ENCODE peak calls at places on chromosome 5, in four cellular contexts. L, I, Y and M are unnamed samples.
A peak's percentile ranks its signal among the peaks of the same experiment; 100 is the strongest.

GRCh38 chr5:177376107-177376506 is 8.1 kb upstream of the SLC34A1 start:
- DNase-seq in L (no peak), I (peak; percentile 6), Y (no peak), M (no peak)

GRCh38 chr5:93886098-93886806 is 144.9 kb upstream of the POU5F2 start:
- DNase-seq in L (no peak), I (peak; percentile 33), Y (no peak), M (no peak)

GRCh38 chr5:138663009-138663408 is 87.8 kb upstream of the HSPA9 start:
- DNase-seq in L (no peak), I (no peak), Y (peak; percentile 37), M (no peak)

GRCh38 chr5:137737349-137738256 is 1.7 kb upstream of the KLHL3 start:
- DNase-seq in L (no peak), I (peak; percentile 54), Y (no peak), M (no peak)

GRCh38 chr5:89037090-89037489 is 154.1 kb upstream of the MEF2C start:
- DNase-seq in L (peak; percentile 13), I (peak; percentile 60), Y (peak; percentile 97), M (no peak)

GRCh38 chr5:125140855-125141254 is 394.4 kb upstream of the ZNF608 start:
- DNase-seq in L (peak; percentile 49), I (peak; percentile 81), Y (no peak), M (no peak)

GRCh38 chr5:177271113-177271512 is 32.4 kb downstream of the RAB24 start:
- DNase-seq in L (no peak), I (peak; percentile 15), Y (no peak), M (no peak)

GRCh38 chr5:111122398-111122797 is 30.2 kb downstream of the WDR36 start:
- DNase-seq in L (no peak), I (no peak), Y (no peak), M (no peak)

GRCh38 chr5:31630931-31631330 is 8.0 kb upstream of the PDZD2 start:
- DNase-seq in L (no peak), I (no peak), Y (no peak), M (no peak)

GRCh38 chr5:100902406-100903035 is 561 bp downstream of the ST8SIA4 start:
- DNase-seq in L (peak; percentile 16), I (no peak), Y (no peak), M (no peak)

GRCh38 chr5:77630246-77631165 is 8.0 kb downstream of the OTP start:
- DNase-seq in L (peak; percentile 83), I (no peak), Y (peak; percentile 27), M (no peak)
- TF ChIP-seq CTCF in L (no peak), I (no peak), Y (no peak), M (peak; percentile 23)

GRCh38 chr5:97046270-97046982 is 96.0 kb downstream of the LIX1 start:
- DNase-seq in L (peak; percentile 23), I (peak; percentile 45), Y (peak; percentile 13), M (no peak)
- TF ChIP-seq CTCF in L (no peak), I (peak; percentile 17), Y (no peak), M (no peak)

GRCh38 chr5:150215978-150216944 is 26.4 kb downstream of the SLC6A7 start:
- DNase-seq in L (no peak), I (no peak), Y (no peak), M (no peak)

GRCh38 chr5:150211156-150212030 is 21.5 kb downstream of the SLC6A7 start:
- DNase-seq in L (no peak), I (no peak), Y (no peak), M (no peak)

GRCh38 chr5:150217041-150217440 is 27.2 kb downstream of the SLC6A7 start:
- DNase-seq in L (no peak), I (no peak), Y (no peak), M (no peak)

GRCh38 chr5:150213530-150213929 is 23.7 kb downstream of the SLC6A7 start:
- DNase-seq in L (no peak), I (peak; percentile 56), Y (no peak), M (no peak)

DNA sequence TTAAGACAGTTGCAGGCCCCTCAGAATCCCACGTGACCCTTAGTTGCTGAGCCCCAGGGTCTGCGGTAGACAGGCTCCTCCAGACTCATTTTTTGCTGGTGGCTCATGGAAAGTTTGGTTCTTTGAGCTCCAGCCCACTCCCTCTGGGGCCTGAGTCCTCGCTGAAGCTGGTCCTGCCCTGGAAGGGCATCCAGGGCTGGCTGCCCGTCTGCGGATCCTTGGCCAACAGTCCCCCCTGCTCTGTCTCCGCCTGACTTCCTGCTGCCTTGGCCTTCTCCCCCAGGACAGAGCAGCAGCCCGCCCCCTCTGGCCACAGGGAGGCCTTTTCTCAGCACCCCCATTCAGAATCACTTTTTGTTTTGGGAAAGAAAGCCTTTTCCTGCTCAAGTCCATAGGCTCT is 24.4 kb downstream of the SLC6A7 start:
- DNase-seq in L (no peak), I (peak; percentile 52), Y (no peak), M (no peak)
- TF ChIP-seq CTCF in L (no peak), I (peak; percentile 31), Y (no peak), M (no peak)

DNA sequence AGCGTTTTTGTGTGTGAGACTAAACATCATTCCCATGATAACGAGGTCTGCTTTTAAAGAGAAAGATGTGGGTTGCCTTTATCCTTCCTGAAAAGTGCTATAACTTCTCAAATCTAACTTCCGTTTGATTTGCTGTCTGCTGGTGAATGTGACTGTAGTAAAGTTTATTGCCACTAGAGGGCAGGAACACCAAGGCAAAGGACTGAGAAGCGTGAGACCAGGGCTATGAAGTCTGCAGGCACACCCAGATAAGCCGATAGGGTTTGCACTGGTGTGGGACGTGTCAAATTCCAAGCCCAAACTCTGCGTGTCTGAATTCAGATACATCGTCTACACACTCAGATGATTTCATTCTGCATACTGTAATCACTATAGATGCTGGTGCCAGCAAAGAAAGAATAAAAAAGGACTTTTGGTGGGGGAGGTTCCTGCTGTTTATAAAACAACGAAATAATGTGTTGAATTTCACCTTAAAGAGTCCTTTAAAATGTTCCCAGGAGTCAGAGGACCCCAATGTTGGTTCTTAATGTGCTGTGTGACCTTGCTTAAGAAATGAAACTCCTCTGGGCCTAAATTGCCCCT is 87.2 kb downstream of the PTTG1 start:
- DNase-seq in L (peak; percentile 78), I (peak; percentile 92), Y (peak; percentile 71), M (no peak)
- TF ChIP-seq CTCF in L (peak; percentile 85), I (peak; percentile 88), Y (peak; percentile 66), M (peak; percentile 94)

GRCh38 chr5:80988419-80988925 is 28.3 kb downstream of the RASGRF2 start:
- DNase-seq in L (no peak), I (no peak), Y (no peak), M (no peak)

GRCh38 chr5:80982093-80982492 is 21.9 kb downstream of the RASGRF2 start:
- DNase-seq in L (no peak), I (no peak), Y (no peak), M (no peak)

GRCh38 chr5:80989883-80990282 is 29.7 kb downstream of the RASGRF2 start:
- DNase-seq in L (no peak), I (no peak), Y (no peak), M (no peak)

GRCh38 chr5:80987078-80987766 is 27.1 kb downstream of the RASGRF2 start:
- DNase-seq in L (no peak), I (no peak), Y (no peak), M (no peak)

GRCh38 chr5:80985600-80986228 is 25.6 kb downstream of the RASGRF2 start:
- DNase-seq in L (no peak), I (no peak), Y (no peak), M (no peak)
- TF ChIP-seq CTCF in L (no peak), I (no peak), Y (no peak), M (no peak)

GRCh38 chr5:173353070-173353379 is 24.8 kb upstream of the STC2 start:
- DNase-seq in L (no peak), I (no peak), Y (no peak), M (no peak)
- TF ChIP-seq CTCF in L (no peak), I (no peak), Y (no peak), M (no peak)